ENCODE peak calls at places on chromosomes 1 and 21, in four cellular contexts. U is GM12865; V is CD8-positive, alpha-beta memory T cell; J is cardiac fibroblast. D is an unnamed sample.

GRCh38 chr1:4220362-4220761 is 320.3 kb upstream of the C1orf174 start:
- DNase-seq in U (no peak), V (no peak), J (no peak), D (no peak)

GRCh38 chr1:114756949-114757454 is 782 bp downstream of the CSDE1 start:
- DNase-seq in U (no peak), V (no peak), J (peak; percentile 58), D (peak; percentile 29)

GRCh38 chr1:15206418-15207030 is 40.5 kb upstream of the FHAD1 start:
- DNase-seq in U (peak; percentile 18), V (no peak), J (no peak), D (no peak)

GRCh38 chr1:207920481-207921050 is 9.6 kb upstream of the CD34 start:
- DNase-seq in U (no peak), V (no peak), J (no peak), D (no peak)

GRCh38 chr1:70458120-70458519 is 47.1 kb downstream of the CTH start:
- DNase-seq in U (no peak), V (no peak), J (no peak), D (peak; percentile 5)

GRCh38 chr1:110087812-110088738 is 17.6 kb upstream of the ALX3 start:
- DNase-seq in U (peak; percentile 65), V (peak; percentile 32), J (peak; percentile 68), D (peak; percentile 50)

GRCh38 chr1:113091988-113092602 is 19.1 kb downstream of the LRIG2 start:
- DNase-seq in U (no peak), V (no peak), J (no peak), D (no peak)

GRCh38 chr21:42447182-42447581 is 43.5 kb downstream of the UBASH3A start:
- DNase-seq in U (no peak), V (no peak), J (no peak), D (no peak)

GRCh38 chr21:42692688-42693087 is 39.3 kb downstream of the PDE9A start:
- DNase-seq in U (no peak), V (no peak), J (no peak), D (no peak)

GRCh38 chr1:40701684-40702083 is 10.2 kb downstream of the NFYC start:
- DNase-seq in U (no peak), V (no peak), J (no peak), D (no peak)

GRCh38 chr1:204941415-204942338 is 71.0 kb downstream of the NFASC start:
- DNase-seq in U (peak; percentile 59), V (no peak), J (peak; percentile 66), D (peak; percentile 36)

GRCh38 chr1:94633051-94633450 is 91.5 kb upstream of the F3 start:
- DNase-seq in U (no peak), V (no peak), J (peak; percentile 48), D (peak; percentile 34)

GRCh38 chr1:68147534-68147933 is 84.8 kb downstream of the WLS start:
- DNase-seq in U (no peak), V (no peak), J (no peak), D (no peak)

GRCh38 chr1:30696831-30697230 is 26.6 kb downstream of the MATN1 start:
- DNase-seq in U (no peak), V (no peak), J (no peak), D (no peak)

GRCh38 chr1:150213170-150214098 is 22.5 kb downstream of the ANP32E start:
- DNase-seq in U (peak; percentile 96), V (peak; percentile 86), J (peak; percentile 96), D (peak; percentile 93)

GRCh38 chr1:246110343-246111219 is 396.5 kb downstream of the SMYD3 start:
- DNase-seq in U (no peak), V (no peak), J (peak; percentile 10), D (peak; percentile 70)

GRCh38 chr1:26786437-26787380 is 1.0 kb upstream of the PIGV start:
- DNase-seq in U (peak; percentile 76), V (no peak), J (peak; percentile 91), D (peak; percentile 89)

GRCh38 chr1:12448746-12449177 is 169.2 kb downstream of the DHRS3 start:
- DNase-seq in U (peak; percentile 14), V (no peak), J (peak; percentile 62), D (peak; percentile 60)

GRCh38 chr1:244049142-244049968 is 1.7 kb upstream of the ZBTB18 start:
- DNase-seq in U (peak; percentile 49), V (peak; percentile 84), J (peak; percentile 23), D (no peak)

GRCh38 chr1:13699510-13699909 is 478 bp upstream of the PRDM2 start:
- DNase-seq in U (peak; percentile 48), V (no peak), J (peak; percentile 16), D (no peak)

GRCh38 chr1:169497317-169497716 is 11.6 kb upstream of the SLC19A2 start:
- DNase-seq in U (no peak), V (no peak), J (no peak), D (no peak)

GRCh38 chr1:55337801-55338447 is 122.8 kb upstream of the USP24 start:
- DNase-seq in U (peak; percentile 69), V (peak; percentile 6), J (peak; percentile 79), D (peak; percentile 70)

GRCh38 chr1:111565079-111565478 is 54.5 kb upstream of the RAP1A start:
- DNase-seq in U (no peak), V (no peak), J (peak; percentile 76), D (peak; percentile 92)

GRCh38 chr1:173477286-173478098 is at the start of gene PRDX6:
- DNase-seq in U (no peak), V (peak; percentile 81), J (peak; percentile 89), D (peak; percentile 80)

GRCh38 chr1:5648410-5649165 is 343.6 kb downstream of the NPHP4 start:
- DNase-seq in U (no peak), V (no peak), J (no peak), D (no peak)

GRCh38 chr1:206508130-206508884 is 976 bp downstream of the RASSF5 start:
- DNase-seq in U (no peak), V (no peak), J (no peak), D (no peak)

GRCh38 chr1:164617607-164618564 is 58.9 kb downstream of the PBX1 start:
- DNase-seq in U (peak; percentile 13), V (no peak), J (no peak), D (peak; percentile 51)

GRCh38 chr1:223496883-223497282 is 103.7 kb downstream of the CCDC185 start:
- DNase-seq in U (peak; percentile 3), V (no peak), J (no peak), D (no peak)

GRCh38 chr1:100921110-100921706 is 25.3 kb downstream of the SLC30A7 start:
- DNase-seq in U (peak; percentile 68), V (peak; percentile 56), J (peak; percentile 72), D (peak; percentile 71)

GRCh38 chr1:31576201-31576669 is at the start of gene TINAGL1:
- DNase-seq in U (no peak), V (no peak), J (no peak), D (no peak)

GRCh38 chr1:25649505-25650218 is 33.1 kb downstream of the MAN1C1 start:
- DNase-seq in U (no peak), V (no peak), J (no peak), D (no peak)

GRCh38 chr1:193260056-193260750 is 73.8 kb upstream of the B3GALT2 start:
- DNase-seq in U (no peak), V (no peak), J (no peak), D (no peak)

GRCh38 chr1:235078927-235079381 is 49.7 kb downstream of the TOMM20 start:
- DNase-seq in U (peak; percentile 53), V (no peak), J (peak; percentile 40), D (peak; percentile 54)

GRCh38 chr1:197391303-197392226 is 123.5 kb downstream of the CRB1 start:
- DNase-seq in U (no peak), V (peak; percentile 77), J (peak; percentile 16), D (no peak)

GRCh38 chr1:31095298-31095981 is 29.9 kb upstream of the PUM1 start:
- DNase-seq in U (no peak), V (no peak), J (peak; percentile 82), D (peak; percentile 68)

GRCh38 chr21:34202553-34203332 is 129.4 kb downstream of the MRPS6 start:
- DNase-seq in U (no peak), V (no peak), J (peak; percentile 32), D (no peak)
- H3K4me3 ChIP-seq in U (no peak overlapping the region), V (peak overlapping the region; percentile 65), J (no peak overlapping the region), D (no peak overlapping the region)

GRCh38 chr1:1215881-1216605 is 2.1 kb upstream of the TNFRSF4 start:
- DNase-seq in U (no peak), V (no peak), J (no peak), D (no peak)

GRCh38 chr1:1215266-1215676 is 1.3 kb upstream of the TNFRSF4 start:
- DNase-seq in U (no peak), V (no peak), J (no peak), D (no peak)

GRCh38 chr1:1212780-1213152 is 1.2 kb downstream of the TNFRSF4 start:
- DNase-seq in U (no peak), V (no peak), J (no peak), D (no peak)

GRCh38 chr1:1213153-1213918 is 617 bp downstream of the TNFRSF4 start:
- DNase-seq in U (no peak), V (peak; percentile 37), J (no peak), D (no peak)

GRCh38 chr1:1213919-1214599 is at the start of gene TNFRSF4:
- DNase-seq in U (no peak), V (no peak), J (no peak), D (no peak)
- H3K4me3 ChIP-seq in U (no peak within 1 kb of the TSS), V (peak within 1 kb of the TSS; percentile 39), J (no peak within 1 kb of the TSS), D (no peak within 1 kb of the TSS)

GRCh38 chr1:184223216-184223615 is 163.6 kb upstream of the C1orf21 start:
- DNase-seq in U (no peak), V (no peak), J (no peak), D (no peak)
- H3K4me3 ChIP-seq in U (no peak overlapping the region), V (no peak overlapping the region), J (no peak overlapping the region), D (no peak overlapping the region)

GRCh38 chr21:34944015-34944755 is 104.9 kb downstream of the RUNX1 start:
- DNase-seq in U (no peak), V (no peak), J (no peak), D (no peak)
- H3K4me3 ChIP-seq in U (no peak overlapping the region), V (no peak overlapping the region), J (no peak overlapping the region), D (no peak overlapping the region)

GRCh38 chr1:116168277-116169032 is 57.3 kb downstream of the MAB21L3 start:
- DNase-seq in U (peak; percentile 81), V (peak; percentile 81), J (peak; percentile 76), D (peak; percentile 46)
- H3K4me3 ChIP-seq in U (peak overlapping the region; percentile 56), V (peak overlapping the region; percentile 73), J (peak overlapping the region; percentile 53), D (peak overlapping the region; percentile 38)

DNA sequence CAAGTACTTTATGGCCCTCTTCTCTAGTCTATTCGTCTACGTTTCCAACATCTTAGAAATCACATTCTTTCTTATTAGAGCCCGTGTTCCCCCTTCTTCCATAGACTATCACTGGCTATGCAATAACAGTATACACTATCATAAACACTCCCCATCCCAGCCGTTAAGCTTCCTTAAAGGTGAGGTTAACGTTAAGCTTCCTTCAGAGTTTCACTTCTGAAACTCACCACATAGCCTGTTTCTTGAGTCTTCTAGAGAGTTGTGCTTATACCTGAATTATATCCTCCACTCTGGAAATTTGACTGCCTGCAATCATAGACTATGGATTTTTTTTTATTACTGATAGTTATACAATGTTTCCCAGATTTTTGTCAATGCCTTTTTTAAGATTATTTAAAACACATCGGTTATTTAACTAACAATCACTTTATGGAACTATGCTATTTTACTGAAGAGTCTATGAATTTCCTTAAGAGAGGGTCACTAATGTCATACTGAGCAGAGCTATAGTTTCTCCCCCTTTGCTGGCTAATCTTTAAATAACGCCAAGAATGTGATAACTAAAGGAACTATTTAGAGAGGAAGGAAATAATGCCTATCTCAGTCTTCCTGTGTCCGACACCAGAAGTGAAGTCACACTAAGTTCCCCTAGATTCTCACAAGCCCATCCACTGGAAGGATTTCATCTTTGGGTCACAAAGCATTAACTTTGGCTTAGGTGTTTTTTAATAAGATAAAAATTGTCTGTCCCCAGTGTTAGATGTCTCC is 16.8 kb downstream of the FCER1A start:
- DNase-seq in U (no peak), V (no peak), J (no peak), D (no peak)
- H3K4me3 ChIP-seq in U (no peak overlapping the region), V (no peak overlapping the region), J (no peak overlapping the region), D (no peak overlapping the region)